ENCODE peak calls at places on chromosome 11, in four cellular contexts. One of them, this sample, is unnamed.

GRCh38 chr11:12235945-12236743 is 125.8 kb downstream of the MICAL2 start:
- DNase-seq in cardiac fibroblast: peak
- DNase-seq in natural killer cell: peak
- DNase-seq in endothelial cell: no peak
- DNase-seq in this sample: no peak

GRCh38 chr11:44622721-44623258 is 57.3 kb downstream of the CD82 start:
- DNase-seq in cardiac fibroblast: no peak
- DNase-seq in natural killer cell: no peak
- DNase-seq in endothelial cell: no peak
- DNase-seq in this sample: peak

GRCh38 chr11:42951266-42951665 is 360.5 kb upstream of the API5 start:
- DNase-seq in cardiac fibroblast: peak
- DNase-seq in natural killer cell: no peak
- DNase-seq in endothelial cell: no peak
- DNase-seq in this sample: no peak

GRCh38 chr11:70608568-70609314 is 210.4 kb downstream of the CTTN start:
- DNase-seq in cardiac fibroblast: peak
- DNase-seq in natural killer cell: no peak
- DNase-seq in endothelial cell: no peak
- DNase-seq in this sample: no peak

GRCh38 chr11:90809581-90809980 is 586.7 kb upstream of the CHORDC1 start:
- DNase-seq in cardiac fibroblast: no peak
- DNase-seq in natural killer cell: no peak
- DNase-seq in endothelial cell: no peak
- DNase-seq in this sample: no peak

GRCh38 chr11:33234397-33235168 is 22.6 kb upstream of the HIPK3 start:
- DNase-seq in cardiac fibroblast: peak
- DNase-seq in natural killer cell: no peak
- DNase-seq in endothelial cell: no peak
- DNase-seq in this sample: no peak

GRCh38 chr11:8800498-8801110 is 110.4 kb upstream of the AKIP1 start:
- DNase-seq in cardiac fibroblast: no peak
- DNase-seq in natural killer cell: no peak
- DNase-seq in endothelial cell: no peak
- DNase-seq in this sample: no peak

GRCh38 chr11:111977141-111978027 is 40.2 kb downstream of the DIXDC1 start:
- DNase-seq in cardiac fibroblast: peak
- DNase-seq in natural killer cell: no peak
- DNase-seq in endothelial cell: peak
- DNase-seq in this sample: peak

GRCh38 chr11:121964591-121964990 is 151.4 kb downstream of the BLID start:
- DNase-seq in cardiac fibroblast: peak
- DNase-seq in natural killer cell: no peak
- DNase-seq in endothelial cell: no peak
- DNase-seq in this sample: no peak

GRCh38 chr11:84685976-84686375 is 941.2 kb downstream of the DLG2 start:
- DNase-seq in cardiac fibroblast: no peak
- DNase-seq in natural killer cell: no peak
- DNase-seq in endothelial cell: no peak
- DNase-seq in this sample: no peak

GRCh38 chr11:133506551-133507094 is 25.7 kb downstream of the OPCML start:
- DNase-seq in cardiac fibroblast: no peak
- DNase-seq in natural killer cell: no peak
- DNase-seq in endothelial cell: no peak
- DNase-seq in this sample: no peak

GRCh38 chr11:61853698-61854169 is 25.6 kb downstream of the FADS2 start:
- DNase-seq in cardiac fibroblast: no peak
- DNase-seq in natural killer cell: no peak
- DNase-seq in endothelial cell: no peak
- DNase-seq in this sample: no peak

GRCh38 chr11:70244698-70245097 is 25.8 kb upstream of the PPFIA1 start:
- DNase-seq in cardiac fibroblast: peak
- DNase-seq in natural killer cell: no peak
- DNase-seq in endothelial cell: no peak
- DNase-seq in this sample: no peak

GRCh38 chr11:12045914-12046635 is 37.6 kb upstream of the DKK3 start:
- DNase-seq in cardiac fibroblast: peak
- DNase-seq in natural killer cell: no peak
- DNase-seq in endothelial cell: no peak
- DNase-seq in this sample: no peak

GRCh38 chr11:16610738-16611388 is 127.6 kb upstream of the C11orf58 start:
- DNase-seq in cardiac fibroblast: no peak
- DNase-seq in natural killer cell: no peak
- DNase-seq in endothelial cell: no peak
- DNase-seq in this sample: no peak

GRCh38 chr11:126363706-126364245 is 8.3 kb downstream of the ST3GAL4 start:
- DNase-seq in cardiac fibroblast: no peak
- DNase-seq in natural killer cell: no peak
- DNase-seq in endothelial cell: no peak
- DNase-seq in this sample: no peak

GRCh38 chr11:1546077-1546535 is 26.0 kb downstream of the DUSP8 start:
- DNase-seq in cardiac fibroblast: no peak
- DNase-seq in natural killer cell: no peak
- DNase-seq in endothelial cell: no peak
- DNase-seq in this sample: peak

GRCh38 chr11:35856259-35856658 is 87.6 kb upstream of the LDLRAD3 start:
- DNase-seq in cardiac fibroblast: no peak
- DNase-seq in natural killer cell: no peak
- DNase-seq in endothelial cell: no peak
- DNase-seq in this sample: no peak
- TF ChIP-seq CTCF in cardiac fibroblast: no peak
- TF ChIP-seq CTCF in natural killer cell: no peak
- TF ChIP-seq CTCF in endothelial cell: no peak
- TF ChIP-seq CTCF in this sample: no peak

DNA sequence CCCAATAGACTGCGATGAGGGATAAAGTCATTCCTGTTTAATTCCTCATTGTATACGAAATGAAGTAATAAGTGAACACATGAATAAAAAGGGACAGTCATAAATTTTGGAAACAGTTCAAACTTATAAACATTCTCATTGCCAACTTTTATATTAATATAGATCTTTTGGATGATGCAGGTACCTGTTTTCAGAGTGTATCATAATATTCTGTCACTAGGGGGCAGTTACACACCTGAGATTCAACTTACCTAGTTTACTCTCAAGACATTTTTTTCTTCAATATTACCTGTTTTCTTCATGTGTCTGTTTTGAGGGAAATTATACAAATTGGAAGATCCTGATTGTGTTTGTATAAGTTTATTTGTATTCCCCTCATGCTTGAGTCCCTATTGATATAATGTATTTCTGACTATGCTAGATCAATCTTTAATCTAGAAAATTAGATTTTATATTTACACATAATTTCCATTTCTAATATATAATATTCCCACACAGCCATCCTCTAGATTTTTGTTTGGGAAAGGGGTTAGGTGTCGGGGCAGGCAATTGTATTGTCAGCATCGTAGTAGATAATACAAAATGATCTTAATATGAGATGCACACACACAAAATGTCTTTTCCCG is 18.3 kb downstream of the FDX1 start:
- DNase-seq in cardiac fibroblast: peak
- DNase-seq in natural killer cell: no peak
- DNase-seq in endothelial cell: no peak
- DNase-seq in this sample: no peak
- TF ChIP-seq CTCF in cardiac fibroblast: peak
- TF ChIP-seq CTCF in natural killer cell: no peak
- TF ChIP-seq CTCF in endothelial cell: peak
- TF ChIP-seq CTCF in this sample: peak

GRCh38 chr11:130427581-130428211 is 713 bp downstream of the ADAMTS8 start:
- DNase-seq in cardiac fibroblast: no peak
- DNase-seq in natural killer cell: no peak
- DNase-seq in endothelial cell: peak
- DNase-seq in this sample: peak
- TF ChIP-seq CTCF in cardiac fibroblast: peak
- TF ChIP-seq CTCF in natural killer cell: no peak
- TF ChIP-seq CTCF in endothelial cell: no peak
- TF ChIP-seq CTCF in this sample: peak

DNA sequence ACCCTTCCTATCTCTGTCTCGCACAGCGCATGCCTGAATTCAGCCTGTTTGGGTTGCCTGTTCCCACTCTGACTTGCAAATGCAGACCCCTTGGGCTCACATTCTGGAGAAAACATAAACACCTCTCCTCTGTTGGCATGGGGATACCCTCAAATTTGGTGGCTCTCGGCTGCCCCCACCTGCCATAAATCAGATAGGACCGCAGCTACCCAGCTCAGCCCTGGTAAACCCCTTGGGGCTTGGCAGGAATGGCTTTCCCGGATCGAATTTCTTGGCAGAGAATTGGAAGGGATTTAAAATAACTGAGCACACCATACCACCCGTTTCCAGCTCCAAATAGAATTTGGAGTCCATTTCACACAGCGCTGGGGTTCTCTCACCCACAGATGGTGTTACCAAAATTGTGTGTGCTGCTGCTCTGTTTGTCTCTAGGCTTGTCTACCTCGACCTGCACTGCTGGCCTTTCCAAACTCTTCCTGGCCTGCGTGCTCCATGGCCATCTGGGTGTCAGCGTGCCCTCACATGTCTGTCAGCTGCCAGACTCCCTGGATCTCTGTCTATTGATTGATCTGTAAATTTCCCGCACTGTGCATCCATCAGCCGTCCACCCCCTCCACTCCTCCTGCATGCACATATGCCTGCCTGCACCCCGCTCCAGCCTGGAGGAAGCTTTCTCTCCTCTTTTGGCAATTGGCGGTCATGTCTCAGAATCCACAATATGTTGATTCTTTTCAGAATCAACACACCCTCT is 134.0 kb downstream of the NTM start:
- DNase-seq in cardiac fibroblast: no peak
- DNase-seq in natural killer cell: no peak
- DNase-seq in endothelial cell: peak
- DNase-seq in this sample: no peak
- TF ChIP-seq CTCF in cardiac fibroblast: no peak
- TF ChIP-seq CTCF in natural killer cell: no peak
- TF ChIP-seq CTCF in endothelial cell: no peak
- TF ChIP-seq CTCF in this sample: peak

GRCh38 chr11:57667715-57668466 is at the start of gene ZDHHC5:
- DNase-seq in cardiac fibroblast: peak
- DNase-seq in natural killer cell: peak
- DNase-seq in endothelial cell: peak
- DNase-seq in this sample: peak
- TF ChIP-seq CTCF in cardiac fibroblast: no peak
- TF ChIP-seq CTCF in natural killer cell: peak
- TF ChIP-seq CTCF in endothelial cell: peak
- TF ChIP-seq CTCF in this sample: peak

GRCh38 chr11:117944554-117944953 is 15.4 kb upstream of the TMPRSS13 start:
- DNase-seq in cardiac fibroblast: no peak
- DNase-seq in natural killer cell: no peak
- DNase-seq in endothelial cell: no peak
- DNase-seq in this sample: no peak

GRCh38 chr11:117946842-117947526 is 17.8 kb upstream of the TMPRSS13 start:
- DNase-seq in cardiac fibroblast: peak
- DNase-seq in natural killer cell: peak
- DNase-seq in endothelial cell: peak
- DNase-seq in this sample: peak

GRCh38 chr11:117942255-117942654 is 13.1 kb upstream of the TMPRSS13 start:
- DNase-seq in cardiac fibroblast: no peak
- DNase-seq in natural killer cell: no peak
- DNase-seq in endothelial cell: no peak
- DNase-seq in this sample: no peak

GRCh38 chr11:117946196-117946841 is 17.1 kb upstream of the TMPRSS13 start:
- DNase-seq in cardiac fibroblast: no peak
- DNase-seq in natural killer cell: no peak
- DNase-seq in endothelial cell: no peak
- DNase-seq in this sample: no peak

DNA sequence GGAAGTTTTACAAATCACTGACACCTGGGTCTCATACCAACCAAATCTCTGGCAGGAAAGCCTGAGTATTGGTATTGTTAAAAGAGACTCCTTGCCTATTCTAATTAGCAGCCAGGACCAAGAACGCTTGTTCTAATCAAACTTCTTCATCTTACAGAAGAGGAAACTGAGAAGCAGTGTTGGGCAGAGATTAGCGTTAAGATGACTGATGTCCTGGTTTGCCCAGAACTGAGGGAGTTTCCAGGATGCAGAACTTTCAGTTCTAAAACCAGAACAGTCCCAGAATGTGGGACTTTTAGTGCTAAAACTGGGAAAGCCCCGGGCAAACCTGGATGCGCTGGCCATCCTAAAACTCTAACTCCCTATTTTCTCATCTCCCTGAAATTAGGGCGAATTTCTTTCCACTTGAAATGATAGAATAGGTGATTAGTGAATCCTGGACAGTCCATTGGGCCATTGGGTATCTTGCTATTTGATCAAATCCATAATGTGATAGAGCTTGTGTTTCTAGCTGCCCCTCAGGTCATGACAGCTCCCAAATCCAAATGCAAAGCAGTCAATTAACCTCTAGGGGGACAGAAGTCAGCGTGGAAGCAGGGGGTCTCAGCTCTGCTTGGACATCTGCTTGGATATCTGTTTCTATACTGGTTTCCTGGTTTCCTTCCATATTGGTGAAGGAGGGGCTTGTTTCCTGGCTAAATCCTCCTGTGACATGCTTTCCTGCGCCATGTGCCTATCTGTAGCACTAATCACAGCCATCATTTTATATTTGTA is 16.0 kb upstream of the TMPRSS13 start:
- DNase-seq in cardiac fibroblast: no peak
- DNase-seq in natural killer cell: no peak
- DNase-seq in endothelial cell: no peak
- DNase-seq in this sample: no peak
- TF ChIP-seq CTCF in cardiac fibroblast: no peak
- TF ChIP-seq CTCF in natural killer cell: no peak
- TF ChIP-seq CTCF in endothelial cell: peak
- TF ChIP-seq CTCF in this sample: peak

This sample was measured in progenitor cell of endocrine pancreas.